ENCODE peak calls at places on chromosome 7, in nine cellular contexts. N, F, E, Q, A, G, C, I and K are unnamed samples.

GRCh38 chr7:141946874-141947273 is at the start of gene CLEC5A:
- DNase-seq in A (no peak), C (no peak), G (no peak), N (no peak), E (no peak), F (no peak), I (no peak), Q (no peak), K (no peak)

GRCh38 chr7:80644054-80644453 is 5.6 kb downstream of the CD36 start:
- DNase-seq in F (no peak), G (no peak), I (no peak), C (no peak), E (peak), A (no peak), Q (no peak), N (no peak), K (no peak)

GRCh38 chr7:121330053-121330833 is 1.4 kb downstream of the WNT16 start:
- DNase-seq in F (no peak), E (peak), G (no peak), Q (no peak), A (peak), N (no peak), I (no peak), C (no peak), K (no peak)

GRCh38 chr7:157905740-157906461 is 569.1 kb downstream of the DNAJB6 start:
- DNase-seq in E (no peak), C (no peak), I (peak), F (no peak), N (no peak), Q (no peak), A (peak), G (no peak), K (peak)

GRCh38 chr7:74657692-74658170 is at the start of gene GTF2I:
- DNase-seq in I (no peak), N (no peak), E (no peak), G (no peak), Q (peak), A (no peak), C (no peak), F (peak), K (no peak)

GRCh38 chr7:13055732-13056369 is 368.4 kb downstream of the ARL4A start:
- DNase-seq in G (no peak), F (no peak), C (no peak), I (no peak), E (no peak), Q (no peak), N (no peak), A (no peak), K (no peak)

GRCh38 chr7:16562456-16563220 is 36.0 kb downstream of the LRRC72 start:
- DNase-seq in C (no peak), Q (no peak), I (no peak), A (no peak), N (no peak), F (no peak), G (no peak), E (no peak), K (no peak)

GRCh38 chr7:431658-432111 is 88.0 kb downstream of the PDGFA start:
- DNase-seq in C (no peak), I (no peak), F (no peak), G (no peak), A (no peak), N (no peak), E (no peak), Q (no peak), K (no peak)

GRCh38 chr7:133491846-133492652 is 239.2 kb downstream of the EXOC4 start:
- DNase-seq in N (peak), E (no peak), Q (no peak), A (no peak), C (no peak), F (no peak), I (no peak), G (no peak), K (no peak)

GRCh38 chr7:40698214-40698920 is 563.6 kb downstream of the SUGCT start:
- DNase-seq in E (no peak), N (no peak), C (no peak), G (no peak), Q (no peak), A (no peak), F (no peak), I (no peak), K (no peak)

GRCh38 chr7:150412518-150413247 is 33.6 kb downstream of the ZNF775 start:
- DNase-seq in Q (no peak), N (no peak), E (no peak), G (no peak), A (peak), C (no peak), I (no peak), F (no peak), K (no peak)

GRCh38 chr7:55377162-55377810 is 12.1 kb downstream of the LANCL2 start:
- DNase-seq in A (no peak), F (no peak), E (no peak), I (no peak), G (no peak), C (no peak), N (no peak), Q (no peak), K (no peak)

GRCh38 chr7:151252961-151253691 is 4.6 kb upstream of the SMARCD3 start:
- DNase-seq in I (no peak), C (no peak), G (no peak), A (no peak), F (no peak), Q (no peak), N (no peak), E (peak), K (no peak)

GRCh38 chr7:37247881-37248280 is 200.8 kb downstream of the ELMO1 start:
- DNase-seq in N (peak), A (no peak), E (peak), I (no peak), F (no peak), G (peak), Q (no peak), C (no peak), K (peak)

GRCh38 chr7:139340808-139341057 is 404 bp upstream of the FMC1 start:
- DNase-seq in E (no peak), F (no peak), A (no peak), G (no peak), Q (no peak), N (no peak), I (no peak), C (no peak), K (no peak)

GRCh38 chr7:80611779-80612178 is 26.7 kb upstream of the CD36 start:
- DNase-seq in G (peak), E (no peak), F (no peak), I (peak), C (no peak), N (peak), A (no peak), Q (peak), K (no peak)

GRCh38 chr7:83111391-83111790 is 51.3 kb downstream of the PCLO start:
- DNase-seq in N (no peak), A (no peak), I (no peak), G (no peak), E (peak), Q (no peak), C (no peak), F (no peak), K (no peak)

GRCh38 chr7:66769833-66770512 is 29.4 kb downstream of the RABGEF1 start:
- DNase-seq in C (no peak), N (peak), Q (no peak), A (no peak), E (no peak), G (no peak), I (no peak), F (no peak), K (no peak)

GRCh38 chr7:936131-937054 is 18.1 kb downstream of the ADAP1 start:
- DNase-seq in I (peak), E (peak), F (no peak), G (peak), Q (no peak), C (no peak), N (peak), A (no peak), K (peak)

GRCh38 chr7:107224374-107224773 is 55.6 kb downstream of the HBP1 start:
- DNase-seq in N (no peak), I (no peak), F (no peak), Q (no peak), A (no peak), C (no peak), G (no peak), E (no peak), K (peak)

GRCh38 chr7:117132385-117133120 is 179.3 kb downstream of the ST7 start:
- DNase-seq in N (peak), G (peak), Q (no peak), A (no peak), C (no peak), F (no peak), I (peak), E (no peak), K (no peak)

GRCh38 chr7:1941464-1942025 is 271.5 kb downstream of the ELFN1 start:
- DNase-seq in Q (no peak), F (no peak), I (no peak), G (no peak), C (no peak), A (no peak), E (no peak), N (no peak), K (no peak)

GRCh38 chr7:2753148-2753547 is 65.1 kb downstream of the AMZ1 start:
- DNase-seq in Q (no peak), G (no peak), E (no peak), C (no peak), I (no peak), N (no peak), A (no peak), F (no peak), K (no peak)

GRCh38 chr7:21903074-21903786 is 42.5 kb downstream of the CDCA7L start:
- DNase-seq in Q (no peak), I (no peak), A (no peak), G (no peak), N (peak), E (no peak), F (no peak), C (no peak), K (no peak)

GRCh38 chr7:150941983-150942590 is 36.0 kb downstream of the KCNH2 start:
- DNase-seq in Q (peak), E (peak), A (peak), F (peak), I (no peak), G (no peak), N (no peak), C (no peak), K (no peak)